ENCODE peak calls at places on chromosome 6, in ten cellular contexts. G is tibial nerve, M is fibroblast of lung, Q is kidney epithelial cell, B is GM23338, A is tibial artery, K is left ventricle myocardium inferior, Z is BJ, C is endothelial cell of umbilical vein, Y is endodermal cell. I is an unnamed sample.

GRCh38 chr6:12051861-12052368 is 39.8 kb downstream of the HIVEP1 start:
- DNase-seq in G (no peak), M (peak; percentile 64), Q (no peak), B (no peak), A (no peak), K (no peak), Z (no peak), C (no peak), Y (no peak), I (no peak)

GRCh38 chr6:73700060-73700459 is 4.1 kb downstream of the CD109 start:
- DNase-seq in G (no peak), M (no peak), Q (no peak), B (no peak), A (no peak), K (no peak), Z (no peak), C (no peak), Y (no peak), I (no peak)

GRCh38 chr6:44005507-44005903 is 121.7 kb downstream of the MRPL14 start:
- DNase-seq in G (no peak), M (no peak), Q (no peak), B (no peak), A (no peak), K (no peak), Z (no peak), C (no peak), Y (no peak), I (no peak)

GRCh38 chr6:107657755-107658461 is 166.2 kb downstream of the SCML4 start:
- DNase-seq in G (no peak), M (peak; percentile 76), Q (peak; percentile 35), B (peak; percentile 43), A (peak; percentile 65), K (peak; percentile 29), Z (no peak), C (peak; percentile 79), Y (peak; percentile 64), I (peak; percentile 57)

GRCh38 chr6:142913511-142914047 is 31.4 kb downstream of the HIVEP2 start:
- DNase-seq in G (no peak), M (no peak), Q (no peak), B (no peak), A (no peak), K (no peak), Z (no peak), C (no peak), Y (no peak), I (no peak)

GRCh38 chr6:169145991-169146501 is 107.6 kb downstream of the THBS2 start:
- DNase-seq in G (no peak), M (peak; percentile 79), Q (no peak), B (no peak), A (no peak), K (no peak), Z (peak; percentile 56), C (no peak), Y (no peak), I (no peak)

GRCh38 chr6:19873031-19873430 is 35.9 kb downstream of the ID4 start:
- DNase-seq in G (no peak), M (no peak), Q (no peak), B (peak; percentile 54), A (no peak), K (no peak), Z (no peak), C (no peak), Y (no peak), I (no peak)

GRCh38 chr6:15207923-15208322 is 37.9 kb upstream of the JARID2 start:
- DNase-seq in G (no peak), M (peak; percentile 79), Q (peak; percentile 42), B (peak; percentile 84), A (no peak), K (no peak), Z (no peak), C (no peak), Y (peak; percentile 75), I (no peak)

GRCh38 chr6:117615981-117616961 is 14.0 kb upstream of the GOPC start:
- DNase-seq in G (no peak), M (peak; percentile 96), Q (no peak), B (peak; percentile 92), A (no peak), K (no peak), Z (no peak), C (no peak), Y (peak; percentile 82), I (no peak)

GRCh38 chr6:134060491-134061106 is 8.2 kb upstream of the SLC2A12 start:
- DNase-seq in G (no peak), M (peak; percentile 90), Q (peak; percentile 64), B (peak; percentile 79), A (no peak), K (no peak), Z (no peak), C (peak; percentile 76), Y (peak; percentile 66), I (no peak)

GRCh38 chr6:83474309-83474708 is 38.0 kb upstream of the PRSS35 start:
- DNase-seq in G (no peak), M (peak; percentile 1), Q (peak; percentile 1), B (peak; percentile 2), A (no peak), K (no peak), Z (no peak), C (no peak), Y (peak; percentile 48), I (no peak)

GRCh38 chr6:135465307-135465706 is 32.2 kb downstream of the AHI1 start:
- DNase-seq in G (no peak), M (no peak), Q (no peak), B (no peak), A (no peak), K (no peak), Z (no peak), C (no peak), Y (no peak), I (no peak)

GRCh38 chr6:116136933-116137340 is 11.0 kb upstream of the COL10A1 start:
- DNase-seq in G (no peak), M (peak; percentile 56), Q (no peak), B (no peak), A (no peak), K (no peak), Z (no peak), C (no peak), Y (no peak), I (no peak)

GRCh38 chr6:98871821-98872220 is 37.4 kb downstream of the POU3F2 start:
- DNase-seq in G (no peak), M (no peak), Q (no peak), B (no peak), A (no peak), K (no peak), Z (no peak), C (no peak), Y (no peak), I (no peak)

GRCh38 chr6:6703720-6704422 is 115.4 kb downstream of the LY86 start:
- DNase-seq in G (no peak), M (no peak), Q (no peak), B (no peak), A (no peak), K (no peak), Z (no peak), C (no peak), Y (no peak), I (no peak)

GRCh38 chr6:147909645-147910044 is 401.2 kb downstream of the SAMD5 start:
- DNase-seq in G (no peak), M (peak; percentile 61), Q (peak; percentile 21), B (no peak), A (no peak), K (no peak), Z (peak; percentile 49), C (no peak), Y (no peak), I (no peak)

GRCh38 chr6:3943373-3943772 is 94.2 kb downstream of the FAM50B start:
- DNase-seq in G (no peak), M (no peak), Q (no peak), B (no peak), A (no peak), K (peak; percentile 69), Z (no peak), C (peak; percentile 89), Y (no peak), I (peak; percentile 38)

DNA sequence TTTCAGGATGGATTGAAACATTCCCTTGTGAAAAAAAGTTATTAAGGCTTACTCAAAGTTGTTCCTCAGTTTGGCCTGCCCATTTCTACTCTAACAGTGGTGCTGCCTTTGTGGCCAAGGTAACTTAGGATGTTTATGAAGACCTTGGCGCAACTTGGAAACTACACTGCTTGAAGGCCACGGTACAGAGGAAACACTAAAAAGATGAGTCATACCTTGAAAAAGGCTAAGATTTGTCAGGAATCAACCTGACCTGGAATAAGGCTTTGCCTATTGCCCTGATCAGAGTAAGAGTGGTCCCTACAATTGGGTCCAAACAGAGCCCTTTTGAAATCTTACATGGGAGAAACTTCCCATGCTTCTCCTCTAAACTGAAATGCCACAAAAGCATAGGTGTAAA is 119.9 kb upstream of the MOCS1 start:
- DNase-seq in G (no peak), M (no peak), Q (no peak), B (no peak), A (no peak), K (no peak), Z (no peak), C (no peak), Y (no peak), I (no peak)
- H3K4me3 ChIP-seq in G (no peak overlapping the region), M (no peak overlapping the region), Q (no peak overlapping the region), B (no peak overlapping the region), A (no peak overlapping the region), K (no peak overlapping the region), Z (no peak overlapping the region), C (no peak overlapping the region), Y (no peak overlapping the region), I (no peak overlapping the region)

DNA sequence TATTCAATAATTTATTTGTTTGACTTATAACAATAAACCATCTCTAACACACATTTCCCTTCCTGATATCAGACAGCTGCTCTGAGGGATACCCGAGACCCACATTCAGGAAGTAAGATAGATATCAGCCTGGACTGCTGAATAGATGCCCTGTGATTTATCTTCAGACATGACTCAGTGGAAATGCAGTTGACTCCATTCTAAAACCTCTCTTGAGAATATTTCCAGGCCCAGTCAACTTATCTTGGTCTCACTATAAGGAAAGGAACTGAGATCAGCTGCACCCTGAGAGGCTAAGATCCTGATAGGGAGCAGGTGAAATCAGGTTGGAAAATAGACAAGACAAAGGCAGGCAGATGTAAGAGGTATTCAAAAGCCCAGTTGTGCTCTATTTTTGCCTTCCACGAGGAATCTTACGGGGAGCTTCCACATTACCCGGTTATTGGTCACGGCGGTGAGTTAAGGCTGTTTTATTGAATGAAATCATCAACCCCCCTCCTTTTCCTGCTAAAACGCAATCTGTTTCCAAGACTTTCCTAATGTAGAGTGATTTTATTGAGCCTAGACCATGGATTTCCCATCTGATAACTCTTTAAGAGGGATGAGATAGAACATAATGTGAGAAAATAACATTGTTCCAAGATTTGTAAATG is 25.5 kb downstream of the C6orf15 start:
- DNase-seq in G (no peak), M (peak; percentile 90), Q (peak; percentile 34), B (no peak), A (no peak), K (no peak), Z (no peak), C (peak; percentile 87), Y (no peak), I (no peak)
- H3K4me3 ChIP-seq in G (no peak overlapping the region), M (no peak overlapping the region), Q (no peak overlapping the region), B (no peak overlapping the region), A (no peak overlapping the region), K (no peak overlapping the region), Z (no peak overlapping the region), C (no peak overlapping the region), Y (peak overlapping the region; percentile 25), I (no peak overlapping the region)

GRCh38 chr6:67630146-67630545 is 1004.9 kb upstream of the ADGRB3 start:
- DNase-seq in G (no peak), M (peak; percentile 99), Q (peak; percentile 28), B (no peak), A (no peak), K (no peak), Z (peak; percentile 84), C (peak; percentile 53), Y (no peak), I (no peak)
- H3K4me3 ChIP-seq in G (no peak overlapping the region), M (no peak overlapping the region), Q (no peak overlapping the region), B (no peak overlapping the region), A (no peak overlapping the region), K (no peak overlapping the region), Z (no peak overlapping the region), C (no peak overlapping the region), Y (peak overlapping the region; percentile 50), I (no peak overlapping the region)

GRCh38 chr6:149646599-149646998 is 1.9 kb downstream of the KATNA1 start:
- DNase-seq in G (no peak), M (no peak), Q (no peak), B (no peak), A (no peak), K (no peak), Z (no peak), C (no peak), Y (no peak), I (no peak)
- H3K4me3 ChIP-seq in G (no peak overlapping the region), M (peak overlapping the region; percentile 58), Q (peak overlapping the region; percentile 86), B (peak overlapping the region; percentile 91), A (no peak overlapping the region), K (peak overlapping the region; percentile 96), Z (peak overlapping the region; percentile 89), C (no peak overlapping the region), Y (peak overlapping the region; percentile 99), I (peak overlapping the region; percentile 60)